ENCODE peak calls at places on chromosome 18, in eight cellular contexts. L, C, X, Y, W, Z, R and O are unnamed samples.

GRCh38 chr18:69402219-69402989 is 1.7 kb downstream of the DOK6 start:
- DNase-seq in L (no peak), C (no peak), X (no peak), Y (peak), W (no peak), Z (no peak), R (no peak), O (no peak)

GRCh38 chr18:36299010-36299409 is 1.5 kb downstream of the FHOD3 start:
- DNase-seq in L (no peak), C (no peak), X (no peak), Y (no peak), W (no peak), Z (no peak), R (no peak), O (no peak)

GRCh38 chr18:33666915-33667314 is 88.9 kb downstream of the ASXL3 start:
- DNase-seq in L (no peak), C (no peak), X (no peak), Y (no peak), W (no peak), Z (no peak), R (no peak), O (no peak)

GRCh38 chr18:68779169-68779568 is 18.7 kb upstream of the CCDC102B start:
- DNase-seq in L (peak), C (no peak), X (no peak), Y (peak), W (no peak), Z (no peak), R (no peak), O (no peak)

GRCh38 chr18:62279561-62279960 is 45.5 kb upstream of the TNFRSF11A start:
- DNase-seq in L (no peak), C (no peak), X (no peak), Y (no peak), W (no peak), Z (no peak), R (no peak), O (no peak)

GRCh38 chr18:48408727-48409590 is at the start of gene ZBTB7C:
- DNase-seq in L (no peak), C (peak), X (peak), Y (peak), W (no peak), Z (no peak), R (peak), O (no peak)

GRCh38 chr18:8721716-8722115 is 16.4 kb downstream of the MTCL1 start:
- DNase-seq in L (peak), C (no peak), X (no peak), Y (peak), W (no peak), Z (no peak), R (no peak), O (no peak)

GRCh38 chr18:68965817-68966216 is 167.9 kb downstream of the CCDC102B start:
- DNase-seq in L (no peak), C (no peak), X (no peak), Y (no peak), W (no peak), Z (no peak), R (no peak), O (peak)

GRCh38 chr18:79944126-79944731 is 7.2 kb downstream of the SLC66A2 start:
- DNase-seq in L (no peak), C (peak), X (no peak), Y (peak), W (no peak), Z (peak), R (no peak), O (peak)

GRCh38 chr18:24839991-24840390 is 379.6 kb downstream of the HRH4 start:
- DNase-seq in L (no peak), C (no peak), X (no peak), Y (peak), W (no peak), Z (no peak), R (no peak), O (no peak)

GRCh38 chr18:9914334-9914583 is 443 bp downstream of the VAPA start:
- DNase-seq in L (no peak), C (no peak), X (no peak), Y (no peak), W (no peak), Z (no peak), R (no peak), O (no peak)

GRCh38 chr18:48851563-48851962 is 99.2 kb downstream of the SMAD7 start:
- DNase-seq in L (no peak), C (no peak), X (peak), Y (no peak), W (no peak), Z (no peak), R (no peak), O (no peak)

GRCh38 chr18:35095983-35096676 is 54.9 kb downstream of the MAPRE2 start:
- DNase-seq in L (no peak), C (no peak), X (no peak), Y (peak), W (no peak), Z (no peak), R (peak), O (no peak)

GRCh38 chr18:13615432-13615861 is 110.9 kb downstream of the FAM210A start:
- DNase-seq in L (no peak), C (no peak), X (no peak), Y (no peak), W (no peak), Z (no peak), R (no peak), O (no peak)

GRCh38 chr18:5106730-5107129 is 90.3 kb downstream of the AKAIN1 start:
- DNase-seq in L (peak), C (no peak), X (no peak), Y (no peak), W (no peak), Z (no peak), R (no peak), O (no peak)

GRCh38 chr18:27604583-27604982 is 419.5 kb upstream of the CHST9 start:
- DNase-seq in L (peak), C (no peak), X (no peak), Y (no peak), W (no peak), Z (no peak), R (peak), O (peak)

GRCh38 chr18:65725421-65726050 is 25.3 kb upstream of the CDH7 start:
- DNase-seq in L (peak), C (no peak), X (no peak), Y (no peak), W (no peak), Z (no peak), R (no peak), O (peak)

GRCh38 chr18:54453996-54454395 is 96.3 kb downstream of the C18orf54 start:
- DNase-seq in L (no peak), C (no peak), X (no peak), Y (no peak), W (no peak), Z (no peak), R (no peak), O (no peak)

GRCh38 chr18:48939368-48940097 is 11.2 kb downstream of the SMAD7 start:
- DNase-seq in L (no peak), C (no peak), X (peak), Y (peak), W (no peak), Z (no peak), R (peak), O (no peak)

GRCh38 chr18:73136134-73136533 is 268.3 kb upstream of the NETO1 start:
- DNase-seq in L (peak), C (no peak), X (no peak), Y (peak), W (no peak), Z (no peak), R (no peak), O (no peak)

GRCh38 chr18:5152335-5153020 is 44.6 kb downstream of the AKAIN1 start:
- DNase-seq in L (no peak), C (no peak), X (no peak), Y (no peak), W (no peak), Z (no peak), R (no peak), O (no peak)

GRCh38 chr18:48319796-48320638 is 89.2 kb downstream of the ZBTB7C start:
- DNase-seq in L (no peak), C (no peak), X (no peak), Y (no peak), W (peak), Z (no peak), R (no peak), O (no peak)

GRCh38 chr18:68735498-68736343 is 20.8 kb upstream of the TMX3 start:
- DNase-seq in L (peak), C (no peak), X (no peak), Y (peak), W (no peak), Z (no peak), R (peak), O (peak)

GRCh38 chr18:55534547-55534946 is 53.4 kb downstream of the TCF4 start:
- DNase-seq in L (no peak), C (no peak), X (no peak), Y (peak), W (no peak), Z (no peak), R (no peak), O (no peak)

GRCh38 chr18:9535430-9535972 is 60.2 kb downstream of the RALBP1 start:
- DNase-seq in L (peak), C (no peak), X (no peak), Y (peak), W (peak), Z (no peak), R (no peak), O (peak)

GRCh38 chr18:24346254-24346653 is 51.4 kb downstream of the OSBPL1A start:
- DNase-seq in L (no peak), C (no peak), X (no peak), Y (no peak), W (no peak), Z (no peak), R (no peak), O (no peak)

GRCh38 chr18:55633032-55633431 is 45.0 kb upstream of the TCF4 start:
- DNase-seq in L (peak), C (no peak), X (no peak), Y (peak), W (no peak), Z (peak), R (no peak), O (peak)

GRCh38 chr18:67211646-67212045 is 304.9 kb downstream of the DSEL start:
- DNase-seq in L (no peak), C (no peak), X (no peak), Y (peak), W (no peak), Z (no peak), R (no peak), O (no peak)

GRCh38 chr18:68244786-68245185 is 470.1 kb downstream of the TMX3 start:
- DNase-seq in L (peak), C (no peak), X (no peak), Y (peak), W (peak), Z (no peak), R (no peak), O (no peak)

GRCh38 chr18:58989184-58989759 is 124.6 kb downstream of the ZNF532 start:
- DNase-seq in L (no peak), C (no peak), X (no peak), Y (no peak), W (no peak), Z (no peak), R (no peak), O (no peak)

GRCh38 chr18:75823376-75823950 is 396.0 kb upstream of the SMIM21 start:
- DNase-seq in L (no peak), C (no peak), X (no peak), Y (no peak), W (no peak), Z (no peak), R (no peak), O (no peak)

GRCh38 chr18:23977709-23978483 is 36.7 kb upstream of the TTC39C start:
- DNase-seq in L (no peak), C (no peak), X (no peak), Y (no peak), W (no peak), Z (no peak), R (no peak), O (no peak)

GRCh38 chr18:79573921-79574491 is 105.6 kb upstream of the CTDP1 start:
- DNase-seq in L (no peak), C (peak), X (peak), Y (no peak), W (no peak), Z (peak), R (no peak), O (no peak)

GRCh38 chr18:57561728-57562423 is 24.6 kb downstream of the FECH start:
- DNase-seq in L (peak), C (no peak), X (no peak), Y (peak), W (no peak), Z (no peak), R (peak), O (peak)

GRCh38 chr18:36199691-36200295 is 12.5 kb downstream of the MOCOS start:
- DNase-seq in L (no peak), C (no peak), X (no peak), Y (no peak), W (no peak), Z (peak), R (no peak), O (no peak)

GRCh38 chr18:48399303-48400075 is 9.7 kb downstream of the ZBTB7C start:
- DNase-seq in L (no peak), C (no peak), X (no peak), Y (no peak), W (no peak), Z (no peak), R (no peak), O (no peak)

GRCh38 chr18:80208620-80209019 is 38.7 kb downstream of the PARD6G start:
- DNase-seq in L (no peak), C (no peak), X (no peak), Y (no peak), W (no peak), Z (no peak), R (no peak), O (no peak)

GRCh38 chr18:24022141-24022540 is 7.6 kb downstream of the TTC39C start:
- DNase-seq in L (no peak), C (no peak), X (no peak), Y (peak), W (no peak), Z (no peak), R (no peak), O (peak)

GRCh38 chr18:59921384-59921891 is 21.6 kb downstream of the PMAIP1 start:
- DNase-seq in L (peak), C (no peak), X (no peak), Y (peak), W (no peak), Z (no peak), R (no peak), O (no peak)

GRCh38 chr18:37565138-37565984 is at the start of gene CELF4:
- DNase-seq in L (no peak), C (no peak), X (no peak), Y (peak), W (no peak), Z (no peak), R (peak), O (no peak)

GRCh38 chr18:37564796-37565137 is 831 bp downstream of the CELF4 start:
- DNase-seq in L (peak), C (peak), X (peak), Y (peak), W (no peak), Z (no peak), R (peak), O (peak)

GRCh38 chr18:37566479-37567060 is 972 bp upstream of the CELF4 start:
- DNase-seq in L (no peak), C (no peak), X (no peak), Y (no peak), W (no peak), Z (no peak), R (no peak), O (no peak)

GRCh38 chr18:37567061-37567993 is 1.7 kb upstream of the CELF4 start:
- DNase-seq in L (no peak), C (no peak), X (no peak), Y (peak), W (no peak), Z (no peak), R (no peak), O (no peak)

DNA sequence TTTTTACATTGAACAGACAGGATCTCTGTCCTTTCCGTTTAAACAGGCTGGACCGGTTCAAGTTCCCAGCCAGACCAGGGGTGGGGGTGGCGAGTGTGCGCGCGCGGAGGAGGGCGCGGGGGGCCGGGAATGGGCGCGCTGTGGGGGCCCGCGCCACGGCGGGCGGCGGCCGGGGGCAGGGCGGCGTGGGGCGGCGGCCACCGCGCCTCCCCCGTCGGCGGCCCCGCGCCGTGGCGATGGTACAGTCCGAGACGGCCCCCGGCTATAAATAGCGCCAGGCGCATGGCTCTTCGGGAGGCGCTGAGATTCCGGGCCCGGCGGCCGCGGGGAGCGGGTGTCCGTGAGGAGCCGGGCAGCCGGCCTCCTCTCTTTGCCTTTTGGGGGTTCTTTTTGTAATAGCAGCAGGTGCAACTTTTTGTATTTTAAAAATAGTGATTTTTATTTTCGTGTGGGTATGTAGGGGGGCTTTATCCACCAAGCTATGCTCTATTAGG is 434 bp upstream of the CELF4 start:
- DNase-seq in L (no peak), C (peak), X (peak), Y (peak), W (no peak), Z (no peak), R (no peak), O (no peak)
- H3K4me3 ChIP-seq in L (peak), C (peak), X (peak), Y (peak), W (peak), Z (peak), R (no peak), O (peak)

GRCh38 chr18:30999186-30999585 is 43.4 kb downstream of the DSC3 start:
- DNase-seq in L (peak), C (no peak), X (no peak), Y (no peak), W (no peak), Z (no peak), R (no peak), O (peak)
- TF ChIP-seq CTCF in L (peak), C (no peak), X (peak), Y (no peak), W (no peak), Z (no peak), R (no peak), O (no peak)

DNA sequence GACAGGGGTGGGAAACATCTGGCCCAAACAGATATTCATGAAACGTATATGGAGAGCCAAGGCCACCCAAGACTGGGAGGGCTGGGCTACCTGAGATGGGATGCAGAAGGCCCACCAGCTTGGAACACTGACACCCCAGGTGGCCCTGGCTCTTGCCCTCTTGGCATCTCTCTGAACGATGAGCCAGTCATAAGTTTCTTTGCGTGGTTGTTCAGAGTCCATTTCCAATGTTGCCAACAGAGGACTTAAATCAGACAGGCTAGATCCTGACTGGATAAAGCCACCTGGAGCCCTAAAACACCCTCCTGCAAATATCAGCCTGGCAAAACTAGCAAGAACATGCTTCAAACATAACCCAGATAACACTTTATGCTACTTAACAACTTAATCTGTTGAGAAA is 42.6 kb downstream of the LPIN2 start:
- DNase-seq in L (no peak), C (no peak), X (no peak), Y (no peak), W (no peak), Z (no peak), R (no peak), O (no peak)
- H3K4me3 ChIP-seq in L (no peak), C (no peak), X (no peak), Y (no peak), W (no peak), Z (no peak), R (no peak), O (no peak)

GRCh38 chr18:21597616-21598015 is 2.9 kb downstream of the ESCO1 start:
- DNase-seq in L (no peak), C (no peak), X (no peak), Y (no peak), W (no peak), Z (no peak), R (no peak), O (no peak)

GRCh38 chr18:21598726-21599584 is 1.5 kb downstream of the ESCO1 start:
- DNase-seq in L (peak), C (no peak), X (no peak), Y (no peak), W (no peak), Z (no peak), R (no peak), O (no peak)

DNA sequence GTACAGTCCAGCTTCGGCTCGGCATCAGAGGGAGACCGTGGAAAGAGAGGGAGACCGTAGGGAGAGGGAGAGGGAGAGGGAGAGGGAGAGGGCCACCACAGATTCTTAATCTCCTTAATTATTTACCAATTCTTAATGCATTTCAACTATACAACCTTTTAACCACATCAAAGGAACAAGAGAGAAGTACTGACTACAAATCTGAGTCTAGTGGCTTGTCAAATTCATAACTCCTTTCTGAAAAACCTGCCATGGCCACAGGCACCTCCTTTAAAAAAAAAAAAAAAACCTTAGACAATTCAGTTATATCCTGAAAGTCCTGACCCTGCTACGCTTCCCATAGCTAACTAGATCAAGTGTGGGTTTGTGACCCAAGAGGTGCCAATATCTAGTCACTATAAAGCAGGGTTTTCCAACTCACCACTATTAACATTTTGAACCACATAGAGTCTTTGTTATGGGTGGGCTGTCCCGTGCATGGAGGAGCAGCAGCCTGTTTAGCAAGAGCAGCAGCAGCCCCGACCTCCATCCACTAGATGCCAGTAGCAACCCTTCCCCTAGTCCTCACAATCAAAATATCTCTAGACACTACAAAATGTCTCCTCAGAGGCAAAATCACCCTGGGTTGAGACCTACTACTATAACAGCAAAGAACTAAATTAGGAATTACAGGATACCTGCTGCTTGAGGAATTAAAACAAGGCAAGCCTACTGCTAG is 6.8 kb downstream of the ESCO1 start:
- DNase-seq in L (no peak), C (no peak), X (no peak), Y (no peak), W (no peak), Z (no peak), R (no peak), O (no peak)
- TF ChIP-seq CTCF in L (peak), C (no peak), X (no peak), Y (no peak), W (no peak), Z (no peak), R (no peak), O (no peak)

DNA sequence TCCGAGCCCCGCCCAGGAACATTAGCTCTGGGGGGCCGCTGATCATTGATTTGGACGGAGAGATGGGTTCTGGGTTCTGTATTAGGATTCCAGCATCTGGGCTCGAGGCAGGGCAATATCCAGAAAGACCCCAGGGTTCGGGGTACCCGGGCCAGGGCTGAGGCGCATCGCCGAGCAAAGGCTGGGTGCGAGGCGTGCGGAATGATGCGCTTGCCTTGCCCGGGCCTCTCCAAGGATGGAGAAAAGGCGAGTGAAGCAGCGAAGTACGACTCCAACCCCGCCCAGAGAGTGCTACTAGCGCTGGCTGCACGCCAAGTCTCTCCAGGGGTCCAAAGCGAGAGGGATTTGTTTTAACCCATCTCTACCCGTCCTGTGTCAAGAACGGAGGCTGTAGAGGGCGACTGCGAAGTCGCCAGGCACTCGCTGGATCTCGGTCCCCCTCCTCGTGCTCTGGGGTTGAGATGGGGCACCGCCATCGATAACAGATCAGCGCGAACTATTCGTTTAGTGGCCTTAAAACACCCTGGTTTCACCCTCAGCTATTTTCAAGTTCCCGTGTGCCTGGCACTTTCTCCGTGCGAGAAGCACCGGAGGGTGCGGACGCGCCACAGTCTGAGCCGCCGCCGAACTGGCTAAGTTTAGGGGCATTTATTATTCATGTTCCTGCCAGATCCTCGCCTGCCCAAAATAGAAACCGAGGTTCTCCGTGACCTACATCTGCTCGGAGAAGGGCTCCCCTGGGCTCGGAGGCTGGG is 1.9 kb downstream of the ADCYAP1 start:
- DNase-seq in L (no peak), C (no peak), X (no peak), Y (peak), W (no peak), Z (no peak), R (no peak), O (no peak)
- H3K4me3 ChIP-seq in L (peak), C (peak), X (peak), Y (no peak), W (no peak), Z (peak), R (no peak), O (peak)